ENCODE peak calls at places on chromosomes 5 and 9, in five cellular contexts. O, Y, W, D and T are unnamed samples. For H3K4me1, the result is how much of the 10 kb centered on the place peaks cover.

GRCh38 chr9:112338561-112338960 is 5.1 kb upstream of the PTBP3 start:
- DNase-seq in O (peak), Y (no peak), W (no peak), D (no peak), T (no peak)

GRCh38 chr5:54159153-54159836 is 151.1 kb downstream of the ARL15 start:
- DNase-seq in O (no peak), Y (no peak), W (no peak), D (peak), T (no peak)

GRCh38 chr5:133356386-133357331 is 255.7 kb downstream of the FSTL4 start:
- DNase-seq in O (no peak), Y (no peak), W (no peak), D (no peak), T (no peak)

GRCh38 chr5:98624145-98624880 is 149.2 kb upstream of the RGMB start:
- DNase-seq in O (no peak), Y (no peak), W (no peak), D (no peak), T (no peak)

GRCh38 chr5:84494453-84494852 is 109.8 kb upstream of the EDIL3 start:
- DNase-seq in O (no peak), Y (no peak), W (no peak), D (no peak), T (no peak)

GRCh38 chr9:127424669-127424986 is 446 bp downstream of the ZNF79 start:
- DNase-seq in O (no peak), Y (no peak), W (no peak), D (no peak), T (no peak)

GRCh38 chr5:181203842-181204560 is 995 bp downstream of the TRIM7 start:
- DNase-seq in O (no peak), Y (no peak), W (peak), D (no peak), T (peak)

GRCh38 chr9:129208191-129209091 is 30.4 kb upstream of the IER5L start:
- DNase-seq in O (no peak), Y (no peak), W (no peak), D (no peak), T (no peak)

GRCh38 chr5:43233946-43234345 is 41.9 kb downstream of the NIM1K start:
- DNase-seq in O (no peak), Y (no peak), W (no peak), D (no peak), T (no peak)

GRCh38 chr5:181229996-181230395 is 6.9 kb downstream of the TRIM41 start:
- DNase-seq in O (no peak), Y (no peak), W (peak), D (no peak), T (peak)

GRCh38 chr9:23851024-23851629 is 25.1 kb upstream of the ELAVL2 start:
- DNase-seq in O (peak), Y (no peak), W (peak), D (no peak), T (no peak)

GRCh38 chr5:103569313-103570060 is 6.9 kb upstream of the NUDT12 start:
- DNase-seq in O (no peak), Y (no peak), W (no peak), D (no peak), T (no peak)

GRCh38 chr5:81208904-81209303 is 24.2 kb upstream of the CKMT2 start:
- DNase-seq in O (no peak), Y (no peak), W (no peak), D (no peak), T (no peak)

GRCh38 chr9:121884057-121884512 is 209.0 kb downstream of the TTLL11 start:
- DNase-seq in O (no peak), Y (no peak), W (no peak), D (no peak), T (no peak)

GRCh38 chr9:19788152-19788551 is 685 bp downstream of the SLC24A2 start:
- DNase-seq in O (no peak), Y (no peak), W (peak), D (no peak), T (no peak)

GRCh38 chr5:172548311-172548731 is 92.7 kb upstream of the NEURL1B start:
- DNase-seq in O (no peak), Y (no peak), W (no peak), D (no peak), T (peak)

GRCh38 chr5:922745-923472 is 30.2 kb downstream of the TRIP13 start:
- DNase-seq in O (no peak), Y (no peak), W (peak), D (no peak), T (no peak)

GRCh38 chr5:139847790-139848507 is 52.3 kb downstream of the PSD2 start:
- DNase-seq in O (peak), Y (no peak), W (peak), D (no peak), T (peak)

GRCh38 chr5:108634951-108635288 is 112.8 kb upstream of the FER start:
- DNase-seq in O (no peak), Y (no peak), W (no peak), D (no peak), T (no peak)

GRCh38 chr9:87682618-87683017 is 43.3 kb upstream of the CTSL start:
- DNase-seq in O (no peak), Y (no peak), W (no peak), D (no peak), T (no peak)

GRCh38 chr9:35814106-35814840 is 569 bp downstream of the HINT2 start:
- DNase-seq in O (peak), Y (no peak), W (no peak), D (peak), T (peak)

GRCh38 chr5:89900346-89900745 is 509.2 kb downstream of the CETN3 start:
- DNase-seq in O (no peak), Y (no peak), W (no peak), D (no peak), T (no peak)

GRCh38 chr5:52989025-52989780 is at the start of gene ITGA2:
- DNase-seq in O (peak), Y (peak), W (peak), D (peak), T (peak)

GRCh38 chr5:180618830-180619562 is 27.7 kb upstream of the SCGB3A1 start:
- DNase-seq in O (no peak), Y (no peak), W (peak), D (no peak), T (no peak)

GRCh38 chr9:33416996-33417395 is 14.6 kb upstream of the AQP7 start:
- DNase-seq in O (no peak), Y (no peak), W (no peak), D (no peak), T (no peak)

GRCh38 chr9:99231708-99232107 is 9.6 kb downstream of the SEC61B start:
- DNase-seq in O (no peak), Y (peak), W (no peak), D (peak), T (no peak)

GRCh38 chr9:36855443-36856315 is 178.4 kb downstream of the PAX5 start:
- DNase-seq in O (peak), Y (no peak), W (peak), D (peak), T (no peak)

GRCh38 chr9:83544002-83544698 is 5.9 kb upstream of the FRMD3 start:
- DNase-seq in O (peak), Y (no peak), W (no peak), D (peak), T (no peak)

GRCh38 chr9:37425298-37425752 is 2.8 kb downstream of the GRHPR start:
- DNase-seq in O (no peak), Y (no peak), W (no peak), D (no peak), T (no peak)

GRCh38 chr5:59873113-59873512 is 20.4 kb downstream of the PDE4D start:
- DNase-seq in O (no peak), Y (no peak), W (no peak), D (no peak), T (no peak)

GRCh38 chr9:3708751-3709150 is 182.9 kb upstream of the RFX3 start:
- DNase-seq in O (no peak), Y (no peak), W (no peak), D (no peak), T (no peak)

GRCh38 chr9:6938447-6938846 is 180.7 kb downstream of the KDM4C start:
- DNase-seq in O (no peak), Y (no peak), W (no peak), D (peak), T (no peak)

GRCh38 chr5:101160002-101160401 is 256.9 kb upstream of the ST8SIA4 start:
- DNase-seq in O (no peak), Y (no peak), W (no peak), D (no peak), T (no peak)

GRCh38 chr9:69211424-69212036 is 37.5 kb downstream of the TJP2 start:
- DNase-seq in O (no peak), Y (no peak), W (no peak), D (no peak), T (no peak)

GRCh38 chr5:168609806-168610482 is 30.8 kb upstream of the PANK3 start:
- DNase-seq in O (no peak), Y (no peak), W (no peak), D (no peak), T (no peak)

GRCh38 chr5:94577466-94578245 is 40.7 kb downstream of the KIAA0825 start:
- DNase-seq in O (no peak), Y (no peak), W (no peak), D (no peak), T (no peak)

DNA sequence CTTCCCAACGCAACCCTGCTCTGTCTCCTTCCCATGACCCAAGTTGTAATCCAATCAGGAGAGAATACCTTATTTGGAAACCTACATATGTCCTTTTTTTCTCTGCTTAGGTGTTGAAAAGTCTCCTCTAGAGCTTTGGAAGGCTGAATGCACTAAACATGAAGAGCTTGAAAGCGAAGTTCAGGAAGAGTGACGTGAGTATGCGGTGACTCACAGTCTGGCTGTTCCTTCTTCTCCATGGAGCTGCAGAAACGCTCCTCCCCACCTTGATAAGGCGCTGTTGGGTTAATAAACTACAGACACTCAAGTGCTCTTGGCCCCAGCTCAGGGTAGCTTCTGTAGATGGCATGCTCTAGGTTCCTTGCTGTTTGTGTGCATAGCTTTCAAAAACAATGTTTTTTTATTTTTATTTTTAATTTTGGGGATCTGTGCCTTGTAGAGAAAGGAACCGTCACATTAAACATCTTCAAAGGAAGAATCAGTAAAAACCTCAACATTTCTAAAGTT is 30.7 kb downstream of the RAI14 start:
- DNase-seq in O (peak), Y (no peak), W (no peak), D (peak), T (peak)
- TF ChIP-seq POLR2AphosphoS5 in O (peak), Y (peak), W (no peak), D (no peak), T (peak)

GRCh38 chr5:158384535-158385421 is 525.8 kb upstream of the CLINT1 start:
- DNase-seq in O (no peak), Y (no peak), W (no peak), D (no peak), T (peak)

GRCh38 chr5:158385982-158386381 is 527.0 kb upstream of the CLINT1 start:
- DNase-seq in O (no peak), Y (no peak), W (no peak), D (no peak), T (no peak)

GRCh38 chr5:158383485-158383884 is 524.5 kb upstream of the CLINT1 start:
- DNase-seq in O (no peak), Y (no peak), W (no peak), D (no peak), T (no peak)

GRCh38 chr5:158380661-158381060 is 521.7 kb upstream of the CLINT1 start:
- DNase-seq in O (no peak), Y (no peak), W (no peak), D (no peak), T (no peak)

GRCh38 chr5:158382473-158382872 is 523.5 kb upstream of the CLINT1 start:
- DNase-seq in O (peak), Y (peak), W (no peak), D (no peak), T (peak)
- H3K4me1 ChIP-seq in O (under half), Y (under half), W (under half), D (under half), T (under half)

DNA sequence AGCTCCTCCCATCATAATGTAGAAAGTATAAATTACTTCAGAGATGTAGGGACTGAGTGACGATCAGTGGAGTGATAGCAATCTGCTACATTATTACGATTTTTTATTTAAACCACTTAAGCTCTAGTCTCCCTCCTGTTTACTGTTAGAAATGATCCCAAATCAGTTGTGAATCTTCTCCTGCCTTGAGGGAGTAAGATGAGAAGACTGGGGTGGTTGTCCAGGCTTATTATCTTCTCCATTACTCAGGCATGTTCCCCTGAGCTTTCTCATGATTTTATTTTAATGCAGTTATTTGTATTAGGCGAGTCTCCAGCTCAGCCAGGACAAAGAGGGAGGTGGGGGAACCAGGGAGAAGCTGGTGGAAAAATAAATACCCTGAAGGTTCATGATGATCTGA is 48.2 kb upstream of the CTNNA1 start:
- DNase-seq in O (no peak), Y (no peak), W (no peak), D (no peak), T (no peak)
- TF ChIP-seq EP300 in O (no peak), Y (no peak), W (no peak), D (no peak), T (no peak)

GRCh38 chr5:177302354-177303110 is 987 bp downstream of the RAB24 start:
- DNase-seq in O (no peak), Y (no peak), W (no peak), D (no peak), T (peak)

GRCh38 chr5:177303925-177304391 is 359 bp downstream of the PRELID1 start:
- DNase-seq in O (no peak), Y (no peak), W (no peak), D (no peak), T (peak)

GRCh38 chr5:177306674-177307543 is 3.3 kb downstream of the PRELID1 start:
- DNase-seq in O (no peak), Y (no peak), W (no peak), D (no peak), T (no peak)

GRCh38 chr5:177303121-177303924 is at the start of the genes PRELID1 and RAB24:
- DNase-seq in O (peak), Y (peak), W (peak), D (peak), T (peak)

DNA sequence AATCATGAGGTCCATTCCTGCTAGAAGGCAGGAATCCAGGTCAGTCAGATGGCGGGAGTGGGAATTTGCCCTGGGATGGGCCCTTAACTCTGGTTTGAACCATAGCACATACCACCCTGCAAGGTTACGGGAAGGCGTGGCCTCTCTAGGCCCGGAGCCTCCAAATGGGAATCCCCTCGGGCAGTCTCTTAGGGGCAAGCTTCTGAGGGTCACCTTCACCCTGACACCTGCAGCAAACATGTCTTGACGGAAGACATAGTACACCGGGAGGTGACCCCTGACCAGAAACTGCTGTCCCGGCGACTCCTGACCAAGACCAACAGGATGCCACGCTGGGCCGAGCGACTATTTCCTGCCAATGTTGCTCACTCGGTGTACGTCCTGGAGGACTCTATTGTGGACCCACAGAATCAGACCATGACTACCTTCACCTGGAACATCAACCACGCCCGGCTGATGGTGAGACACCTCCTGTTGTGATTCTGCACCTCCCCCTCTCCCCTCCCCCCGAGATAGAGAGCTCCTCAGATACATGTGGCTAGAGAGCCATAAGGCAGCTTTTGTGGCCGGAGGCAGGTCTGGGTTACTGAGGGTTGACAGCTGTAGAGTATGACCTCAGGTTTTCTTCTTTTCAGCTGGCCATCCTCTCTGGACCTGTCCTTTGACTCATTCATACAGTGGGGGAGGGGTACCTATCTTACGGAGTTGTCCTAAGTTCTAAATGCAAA is 957 bp downstream of the PRELID1 start:
- DNase-seq in O (peak), Y (no peak), W (no peak), D (peak), T (peak)
- TF ChIP-seq POLR2AphosphoS5 in O (no peak), Y (no peak), W (no peak), D (no peak), T (no peak)

DNA sequence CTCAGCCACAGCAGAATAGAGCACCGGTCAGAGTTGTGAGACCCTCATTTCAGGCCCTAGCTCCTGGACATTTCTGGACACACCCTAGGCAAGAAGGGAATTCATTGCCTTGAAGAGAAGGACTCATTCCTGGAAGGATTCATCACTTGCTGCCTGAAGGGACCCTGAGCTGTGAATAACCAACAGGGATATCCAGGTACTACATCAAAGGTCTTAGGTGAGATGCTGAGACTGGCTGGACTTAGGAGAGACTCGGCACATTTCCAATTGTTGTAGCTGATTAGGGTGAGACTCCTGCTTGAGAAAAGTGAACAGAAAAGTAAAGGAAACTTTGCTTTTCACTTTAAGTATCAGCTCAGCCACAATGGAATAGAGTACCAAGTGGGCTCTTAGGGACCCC is 208.1 kb upstream of the CDKN2B start:
- DNase-seq in O (no peak), Y (no peak), W (no peak), D (no peak), T (no peak)
- H3K4me1 ChIP-seq in O (under half), Y (under half), W (under half), D (under half), T (under half)

GRCh38 chr9:107044872-107045271 is 181.9 kb downstream of the ZNF462 start:
- DNase-seq in O (peak), Y (no peak), W (no peak), D (no peak), T (no peak)

GRCh38 chr9:107046692-107047091 is 183.7 kb downstream of the ZNF462 start:
- DNase-seq in O (no peak), Y (no peak), W (no peak), D (no peak), T (no peak)

GRCh38 chr9:107051392-107051791 is 188.4 kb downstream of the ZNF462 start:
- DNase-seq in O (no peak), Y (peak), W (no peak), D (no peak), T (no peak)

GRCh38 chr9:107049825-107050184 is 186.8 kb downstream of the ZNF462 start:
- DNase-seq in O (no peak), Y (no peak), W (no peak), D (no peak), T (no peak)

GRCh38 chr9:107049046-107049824 is 186.3 kb downstream of the ZNF462 start:
- DNase-seq in O (no peak), Y (no peak), W (peak), D (no peak), T (no peak)
- TF ChIP-seq EP300 in O (no peak), Y (no peak), W (no peak), D (no peak), T (no peak)

DNA sequence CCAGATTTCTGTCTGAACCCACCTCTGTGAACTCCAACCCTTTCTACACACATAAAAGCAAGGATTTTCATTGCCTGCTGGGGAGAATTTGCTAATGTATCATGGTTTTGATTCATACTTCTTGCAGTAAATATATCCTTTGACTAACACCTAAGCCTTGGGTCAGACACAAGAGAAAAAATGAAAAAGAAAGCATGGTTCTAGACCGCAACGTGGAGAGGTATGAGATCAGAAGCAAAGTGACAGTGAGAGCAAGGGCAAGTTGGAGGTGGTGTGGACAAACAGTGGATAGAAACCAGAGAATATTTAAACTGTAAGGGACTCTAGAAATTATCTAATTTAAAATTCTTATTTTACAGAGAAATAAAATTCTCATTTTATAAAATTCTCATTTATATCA is 212.9 kb upstream of the SEMA6A start:
- DNase-seq in O (no peak), Y (no peak), W (no peak), D (no peak), T (no peak)
- TF ChIP-seq POLR2AphosphoS5 in O (no peak), Y (no peak), W (no peak), D (no peak), T (no peak)

GRCh38 chr9:134063088-134063875 is 4.5 kb downstream of the BRD3 start:
- DNase-seq in O (no peak), Y (no peak), W (peak), D (no peak), T (peak)
- H3K4me1 ChIP-seq in O (under half), Y (half or more), W (half or more), D (half or more), T (under half)

GRCh38 chr5:143227301-143227700 is 176.2 kb downstream of the NR3C1 start:
- DNase-seq in O (no peak), Y (no peak), W (no peak), D (no peak), T (no peak)
- TF ChIP-seq EP300 in O (no peak), Y (no peak), W (no peak), D (no peak), T (no peak)